ENCODE peak calls at places on chromosomes 11 and 22, in seven cellular contexts. V is K562, C is colonic mucosa, N is transverse colon, J is fibroblast of lung, A is ovary, U is neural progenitor cell. B is an unnamed sample.

GRCh38 chr11:118015385-118015841 is 29.2 kb downstream of the IL10RA start:
- DNase-seq in A (no peak), V (no peak), C (no peak), N (no peak), U (no peak), J (no peak), B (no peak)

GRCh38 chr11:26078217-26078821 is 253.6 kb upstream of the ANO3 start:
- DNase-seq in A (no peak), C (no peak), N (no peak), J (no peak), U (no peak), V (no peak), B (no peak)

GRCh38 chr22:39106326-39106725 is 9.3 kb downstream of the APOBEC3H start:
- DNase-seq in C (no peak), J (no peak), U (no peak), V (no peak), A (no peak), N (no peak), B (no peak)

GRCh38 chr11:130886704-130887103 is 29.6 kb downstream of the SNX19 start:
- DNase-seq in U (no peak), A (no peak), N (no peak), C (no peak), J (no peak), V (no peak), B (no peak)

GRCh38 chr11:134030853-134031252 is 38.0 kb upstream of the JAM3 start:
- DNase-seq in C (no peak), N (no peak), U (peak; percentile 57), J (no peak), V (peak; percentile 62), A (no peak), B (no peak)

GRCh38 chr11:57001674-57002401 is 13.1 kb downstream of the OR5AK2 start:
- DNase-seq in A (no peak), U (no peak), J (no peak), N (no peak), C (no peak), V (peak; percentile 41), B (no peak)

GRCh38 chr11:10309163-10310093 is 4.6 kb downstream of the ADM start:
- DNase-seq in N (peak; percentile 76), U (no peak), J (peak; percentile 68), C (peak; percentile 78), A (peak; percentile 67), V (peak; percentile 41), B (peak; percentile 65)

GRCh38 chr11:65454311-65454695 is 31.7 kb downstream of the NEAT1 start:
- DNase-seq in J (peak; percentile 71), V (no peak), C (no peak), A (no peak), U (no peak), N (no peak), B (no peak)

GRCh38 chr11:9293646-9294045 is 20.7 kb downstream of the TMEM41B start:
- DNase-seq in J (no peak), N (no peak), A (no peak), U (no peak), C (no peak), V (no peak), B (no peak)

GRCh38 chr11:10876168-10876567 is 18.3 kb upstream of the ZBED5 start:
- DNase-seq in U (no peak), C (no peak), A (no peak), N (no peak), V (no peak), J (no peak), B (no peak)

GRCh38 chr11:35622070-35622469 is 3.8 kb downstream of the FJX1 start:
- DNase-seq in A (no peak), J (peak; percentile 92), C (no peak), U (peak; percentile 34), N (no peak), V (no peak), B (peak; percentile 17)

GRCh38 chr11:58055806-58056401 is 25.2 kb downstream of the OR6Q1 start:
- DNase-seq in C (no peak), V (no peak), A (no peak), U (no peak), N (no peak), J (no peak), B (no peak)

GRCh38 chr11:121524233-121524631 is 71.5 kb upstream of the SORL1-AS1 start:
- DNase-seq in N (no peak), J (no peak), U (no peak), V (no peak), A (no peak), C (no peak), B (no peak)

GRCh38 chr22:35883028-35883620 is 145.5 kb downstream of the RBFOX2 start:
- DNase-seq in U (peak; percentile 19), J (peak; percentile 69), N (no peak), C (no peak), V (no peak), A (no peak), B (no peak)

GRCh38 chr22:27240298-27240885 is 561.2 kb downstream of the MN1 start:
- DNase-seq in N (no peak), A (no peak), V (no peak), C (no peak), U (no peak), J (peak; percentile 36), B (no peak)

GRCh38 chr11:116731097-116731761 is 41.6 kb downstream of the BUD13 start:
- DNase-seq in V (no peak), A (no peak), C (no peak), J (peak; percentile 26), N (no peak), U (peak; percentile 88), B (peak; percentile 58)

GRCh38 chr11:898160-898517 is 12.5 kb downstream of the CHID1 start:
- DNase-seq in U (peak; percentile 73), V (peak; percentile 30), N (no peak), A (no peak), C (no peak), J (peak; percentile 7), B (no peak)

GRCh38 chr11:27698872-27699241 is 1.4 kb downstream of the BDNF start:
- DNase-seq in V (peak; percentile 83), N (peak; percentile 66), A (peak; percentile 83), U (peak; percentile 95), C (peak; percentile 76), J (peak; percentile 90), B (peak; percentile 89)

GRCh38 chr11:17653606-17654005 is 65.8 kb upstream of the MYOD1 start:
- DNase-seq in A (no peak), V (no peak), J (no peak), N (no peak), U (no peak), C (no peak), B (no peak)

GRCh38 chr11:134047586-134047999 is 21.3 kb upstream of the JAM3 start:
- DNase-seq in N (peak; percentile 68), A (peak; percentile 87), C (peak; percentile 67), V (peak; percentile 23), J (peak; percentile 82), U (no peak), B (no peak)

GRCh38 chr22:37672920-37673453 is 2.4 kb upstream of the LGALS1 start:
- DNase-seq in V (no peak), N (peak; percentile 49), C (no peak), A (no peak), U (no peak), J (no peak), B (no peak)

GRCh38 chr11:115420524-115420923 is 83.7 kb downstream of the CADM1 start:
- DNase-seq in J (no peak), U (no peak), A (no peak), C (no peak), N (no peak), V (no peak), B (no peak)

GRCh38 chr11:75655619-75656018 is 13.2 kb downstream of the MAP6 start:
- DNase-seq in C (no peak), N (no peak), U (no peak), J (peak; percentile 81), A (no peak), V (no peak), B (peak; percentile 70)

GRCh38 chr11:123062892-123063395 is 1.0 kb upstream of the HSPA8 start:
- DNase-seq in V (peak; percentile 69), C (no peak), U (no peak), N (no peak), J (peak; percentile 56), A (no peak), B (no peak)

GRCh38 chr11:130865091-130865771 is 51.0 kb downstream of the SNX19 start:
- DNase-seq in V (no peak), C (no peak), A (no peak), J (no peak), U (peak; percentile 22), N (no peak), B (no peak)

DNA sequence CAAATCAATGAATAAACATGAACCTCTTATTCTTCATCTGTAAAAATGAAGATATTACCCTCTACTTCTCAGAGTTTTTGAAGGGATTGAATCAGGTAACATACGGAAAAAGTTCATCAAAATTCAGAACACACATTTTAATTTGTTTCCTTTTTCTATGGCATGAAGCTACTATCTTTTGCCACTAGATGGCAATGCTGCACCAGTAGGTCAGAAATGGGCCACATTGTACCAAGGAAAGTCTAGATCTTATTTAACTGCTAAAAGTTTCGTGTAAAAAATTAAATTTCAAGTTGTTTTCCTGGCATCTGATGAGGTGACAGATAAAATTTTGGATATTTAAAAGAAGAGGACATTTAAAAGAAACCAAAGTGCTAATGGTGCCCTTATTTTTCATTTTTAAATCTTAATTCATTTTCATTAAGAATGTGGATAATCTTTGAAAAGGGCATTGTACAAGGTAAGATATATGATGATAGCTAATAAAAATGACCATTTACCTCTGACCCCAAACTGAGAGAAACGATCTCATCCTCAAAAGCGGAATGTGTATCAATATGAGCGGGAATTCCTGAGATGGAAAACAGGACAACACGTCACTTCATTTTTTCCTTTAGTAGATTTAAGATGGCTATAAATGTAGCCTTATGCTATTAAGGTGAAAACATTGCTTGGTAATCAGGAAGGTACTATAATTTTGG is 16.1 kb downstream of the ALKBH8 start:
- DNase-seq in J (no peak), V (peak; percentile 36), C (peak; percentile 23), A (no peak), N (no peak), U (peak; percentile 63), B (no peak)
- TF ChIP-seq CTCF in J (peak; percentile 86), V (peak; percentile 71), C (peak; percentile 76), A (peak; percentile 63), N (peak; percentile 85), U (peak; percentile 88), B (peak; percentile 94)

GRCh38 chr22:42313204-42313603 is 42.8 kb upstream of the TCF20 start:
- DNase-seq in V (no peak), U (no peak), C (no peak), N (no peak), A (no peak), J (no peak), B (no peak)
- H3K4me1 ChIP-seq in V (peaks cover 6% of the 10 kb centered on the region), U (peaks cover 43% of the 10 kb centered on the region), C (peaks cover 8% of the 10 kb centered on the region), N (peaks cover 40% of the 10 kb centered on the region), A (no peaks in the 10 kb centered on the region), J (no peaks in the 10 kb centered on the region), B (peaks cover 65% of the 10 kb centered on the region)

DNA sequence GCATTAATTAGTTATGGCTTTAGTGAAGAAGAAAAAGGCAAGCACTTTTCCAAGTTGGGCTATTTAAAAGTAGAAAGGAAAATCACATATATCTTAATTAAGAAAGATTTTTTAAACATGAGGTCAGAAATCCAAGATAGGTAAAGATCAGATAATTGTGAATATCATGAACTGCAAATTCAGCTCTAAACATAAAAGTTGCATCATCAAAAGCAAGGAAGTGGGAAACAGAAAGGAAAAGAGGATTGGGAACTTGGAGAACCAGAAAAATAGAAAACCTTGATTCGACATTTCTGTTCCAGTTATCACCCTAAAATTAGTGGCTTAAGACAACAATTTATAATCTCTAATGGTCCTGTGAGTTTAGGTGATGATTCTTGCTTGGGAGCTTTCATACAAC is 17.5 kb downstream of the KBTBD3 start:
- DNase-seq in C (no peak), N (no peak), U (no peak), V (no peak), J (no peak), A (no peak), B (no peak)
- TF ChIP-seq CTCF in C (no peak), N (no peak), U (no peak), V (no peak), J (no peak), A (no peak), B (no peak)

GRCh38 chr11:33259869-33260268 is 2.7 kb downstream of the HIPK3 start:
- DNase-seq in J (no peak), N (no peak), U (no peak), A (no peak), V (no peak), C (no peak), B (no peak)
- H3K4me1 ChIP-seq in J (peaks cover 7% of the 10 kb centered on the region), N (peaks cover 56% of the 10 kb centered on the region), U (peaks cover 21% of the 10 kb centered on the region), A (peaks cover 6% of the 10 kb centered on the region), V (peaks cover 9% of the 10 kb centered on the region), C (peaks cover 5% of the 10 kb centered on the region), B (peaks cover 14% of the 10 kb centered on the region)

B was measured in Caco-2.